ENCODE peak calls at places on chromosomes 7 and 10, in five cellular contexts. B, L, P, G and D are unnamed samples.

GRCh38 chr7:36227223-36227622 is 74.2 kb downstream of the EEPD1 start:
- DNase-seq in B (no peak), L (peak), P (no peak), G (no peak), D (no peak)

GRCh38 chr10:48612241-48612943 is 7.5 kb upstream of the ARHGAP22 start:
- DNase-seq in B (no peak), L (no peak), P (no peak), G (no peak), D (no peak)

GRCh38 chr10:22710139-22710745 is 4.1 kb downstream of the PIP4K2A start:
- DNase-seq in B (no peak), L (no peak), P (no peak), G (no peak), D (no peak)

GRCh38 chr7:140640060-140640611 is 477 bp downstream of the DENND2A start:
- DNase-seq in B (no peak), L (no peak), P (no peak), G (no peak), D (peak)

GRCh38 chr10:24618401-24618800 is 105.3 kb downstream of the ARHGAP21 start:
- DNase-seq in B (no peak), L (no peak), P (no peak), G (no peak), D (no peak)

GRCh38 chr7:3722396-3722846 is 421.4 kb downstream of the SDK1 start:
- DNase-seq in B (peak), L (no peak), P (no peak), G (peak), D (no peak)

GRCh38 chr10:111835562-111835961 is 348.0 kb downstream of the GPAM start:
- DNase-seq in B (no peak), L (no peak), P (peak), G (no peak), D (no peak)

GRCh38 chr7:48280100-48280499 is 108.8 kb downstream of the ABCA13 start:
- DNase-seq in B (no peak), L (no peak), P (peak), G (no peak), D (no peak)

GRCh38 chr7:49244543-49244942 is 320.2 kb downstream of the CDC14C start:
- DNase-seq in B (no peak), L (no peak), P (no peak), G (no peak), D (no peak)

GRCh38 chr7:143892527-143893300 is 9.3 kb downstream of the TCAF1 start:
- DNase-seq in B (peak), L (no peak), P (peak), G (no peak), D (no peak)

GRCh38 chr10:132236881-132237280 is 50.1 kb downstream of the DPYSL4 start:
- DNase-seq in B (no peak), L (no peak), P (no peak), G (no peak), D (no peak)

GRCh38 chr10:116287906-116288501 is 15.0 kb upstream of the GFRA1 start:
- DNase-seq in B (peak), L (no peak), P (peak), G (no peak), D (no peak)

GRCh38 chr7:149422914-149423285 is 38.0 kb downstream of the ZNF777 start:
- DNase-seq in B (no peak), L (no peak), P (no peak), G (peak), D (no peak)

GRCh38 chr10:34932235-34932634 is 117.1 kb upstream of the PARD3 start:
- DNase-seq in B (no peak), L (no peak), P (no peak), G (no peak), D (no peak)

GRCh38 chr7:79353720-79354468 is 99.6 kb downstream of the MAGI2 start:
- DNase-seq in B (no peak), L (no peak), P (no peak), G (no peak), D (no peak)

GRCh38 chr7:88759956-88760515 is 536 bp downstream of the ZNF804B start:
- DNase-seq in B (no peak), L (no peak), P (no peak), G (no peak), D (no peak)

GRCh38 chr7:88757371-88757770 is 2.1 kb upstream of the ZNF804B start:
- DNase-seq in B (no peak), L (no peak), P (no peak), G (no peak), D (no peak)

GRCh38 chr7:88761779-88762178 is 2.3 kb downstream of the ZNF804B start:
- DNase-seq in B (no peak), L (no peak), P (no peak), G (no peak), D (no peak)

GRCh38 chr7:88758355-88759215 is 915 bp upstream of the ZNF804B start:
- DNase-seq in B (no peak), L (no peak), P (no peak), G (no peak), D (no peak)

DNA sequence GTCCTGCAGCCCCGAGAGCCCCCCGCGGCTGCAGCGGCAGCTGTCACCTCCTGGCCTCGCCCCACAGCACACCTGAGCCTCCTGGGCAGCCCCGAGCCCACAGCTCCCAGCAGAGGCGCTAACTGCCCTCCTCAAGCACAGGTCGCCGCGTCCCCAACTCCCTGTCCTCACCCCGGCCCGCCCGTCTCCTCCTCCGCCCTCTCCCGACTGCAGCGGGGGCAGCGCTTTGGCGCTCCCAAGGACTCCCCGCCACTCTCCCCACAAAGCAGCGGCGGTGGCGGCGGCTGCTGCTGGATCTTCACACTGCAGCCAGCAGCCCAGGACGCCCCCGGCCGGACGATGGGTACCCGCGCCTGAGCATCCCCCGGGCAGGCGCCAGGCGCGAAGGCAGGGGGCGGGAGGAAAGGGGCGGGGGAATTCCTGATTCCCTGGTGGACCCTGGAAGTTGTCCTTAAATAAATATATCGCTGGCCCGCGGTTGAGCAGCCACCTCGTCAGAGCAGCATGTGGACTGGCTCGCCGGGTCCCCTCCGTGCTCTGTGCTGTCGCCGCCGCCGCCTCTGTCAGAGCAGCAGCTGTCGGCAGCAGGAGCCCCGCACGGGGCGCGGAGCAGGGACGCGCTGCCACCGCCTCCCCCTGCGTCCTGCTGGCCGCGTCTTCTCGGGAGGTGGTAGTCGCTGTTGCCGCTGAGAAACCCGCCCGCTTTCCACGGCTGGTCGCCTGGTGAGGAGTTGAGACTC is at the start of gene ZNF804B:
- DNase-seq in B (no peak), L (no peak), P (no peak), G (no peak), D (peak)
- TF ChIP-seq CTCF in B (no peak), L (no peak), P (no peak), G (no peak), D (peak)

GRCh38 chr10:29920408-29921070 is 138.8 kb downstream of the JCAD start:
- DNase-seq in B (no peak), L (no peak), P (no peak), G (no peak), D (no peak)
- TF ChIP-seq CTCF in B (no peak), L (no peak), P (no peak), G (no peak), D (no peak)

GRCh38 chr7:55343860-55344606 is 21.1 kb upstream of the LANCL2 start:
- DNase-seq in B (no peak), L (no peak), P (no peak), G (no peak), D (no peak)
- TF ChIP-seq CTCF in B (no peak), L (no peak), P (no peak), G (no peak), D (no peak)

GRCh38 chr10:129875993-129876727 is 87.9 kb downstream of the EBF3 start:
- DNase-seq in B (no peak), L (no peak), P (no peak), G (no peak), D (no peak)

GRCh38 chr10:129881641-129882040 is 82.4 kb downstream of the EBF3 start:
- DNase-seq in B (no peak), L (no peak), P (no peak), G (no peak), D (no peak)

GRCh38 chr10:129880191-129880590 is 83.9 kb downstream of the EBF3 start:
- DNase-seq in B (no peak), L (no peak), P (no peak), G (no peak), D (no peak)

GRCh38 chr10:129873351-129873750 is 90.7 kb downstream of the EBF3 start:
- DNase-seq in B (no peak), L (no peak), P (no peak), G (no peak), D (no peak)

DNA sequence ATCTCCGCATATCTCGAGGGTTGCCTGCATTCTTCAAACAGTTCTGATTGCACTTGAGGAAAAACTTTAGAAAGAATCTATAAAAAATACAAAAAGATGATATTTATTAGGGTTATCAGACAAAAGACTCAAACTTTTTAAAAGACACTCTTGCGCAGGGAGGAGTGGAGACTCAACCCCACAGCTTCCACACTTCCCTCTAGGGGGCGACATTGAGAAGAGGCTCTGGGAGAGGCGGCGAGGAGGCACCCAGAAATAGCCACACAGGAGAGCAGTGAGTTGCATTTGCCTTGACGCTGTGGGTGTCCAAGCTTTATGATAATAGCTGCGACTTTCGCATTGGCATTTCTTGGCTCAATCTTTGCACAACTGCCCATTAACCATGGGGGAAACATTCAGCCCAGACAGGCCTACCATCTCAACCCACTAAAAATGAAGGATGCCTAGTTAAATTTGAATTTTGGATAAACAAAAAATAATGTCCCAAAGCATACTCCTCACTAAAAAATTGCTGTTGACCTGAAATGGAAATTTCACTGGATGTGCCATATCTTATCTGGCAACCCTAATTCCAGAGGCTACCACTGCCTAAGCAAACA is 86.2 kb downstream of the EBF3 start:
- DNase-seq in B (no peak), L (no peak), P (peak), G (peak), D (no peak)
- TF ChIP-seq CTCF in B (peak), L (peak), P (no peak), G (peak), D (peak)

GRCh38 chr7:12519682-12520009 is 50.9 kb upstream of the SCIN start:
- DNase-seq in B (no peak), L (no peak), P (no peak), G (no peak), D (no peak)
- TF ChIP-seq CTCF in B (no peak), L (no peak), P (no peak), G (no peak), D (no peak)

DNA sequence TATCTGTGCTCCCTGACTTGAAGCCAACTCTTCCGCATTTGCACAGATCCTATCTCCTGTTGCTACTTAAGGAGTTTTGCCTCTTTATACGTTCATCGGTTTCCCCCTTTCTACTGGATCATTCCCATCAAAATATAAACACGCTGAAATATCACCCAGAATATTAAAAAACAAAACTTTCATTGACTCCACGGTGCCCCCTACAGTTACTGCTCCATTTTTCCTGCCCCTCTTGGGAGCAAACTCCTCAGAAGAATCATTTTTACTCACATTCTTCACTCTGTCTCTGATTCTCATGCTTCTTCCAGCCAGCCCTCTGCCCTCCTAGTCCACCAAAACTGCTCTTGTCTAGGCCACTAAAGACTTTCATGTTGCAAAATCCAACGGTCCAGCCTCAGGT is 66.4 kb downstream of the MYOF start:
- DNase-seq in B (no peak), L (no peak), P (no peak), G (no peak), D (no peak)
- TF ChIP-seq CTCF in B (no peak), L (peak), P (no peak), G (no peak), D (peak)

DNA sequence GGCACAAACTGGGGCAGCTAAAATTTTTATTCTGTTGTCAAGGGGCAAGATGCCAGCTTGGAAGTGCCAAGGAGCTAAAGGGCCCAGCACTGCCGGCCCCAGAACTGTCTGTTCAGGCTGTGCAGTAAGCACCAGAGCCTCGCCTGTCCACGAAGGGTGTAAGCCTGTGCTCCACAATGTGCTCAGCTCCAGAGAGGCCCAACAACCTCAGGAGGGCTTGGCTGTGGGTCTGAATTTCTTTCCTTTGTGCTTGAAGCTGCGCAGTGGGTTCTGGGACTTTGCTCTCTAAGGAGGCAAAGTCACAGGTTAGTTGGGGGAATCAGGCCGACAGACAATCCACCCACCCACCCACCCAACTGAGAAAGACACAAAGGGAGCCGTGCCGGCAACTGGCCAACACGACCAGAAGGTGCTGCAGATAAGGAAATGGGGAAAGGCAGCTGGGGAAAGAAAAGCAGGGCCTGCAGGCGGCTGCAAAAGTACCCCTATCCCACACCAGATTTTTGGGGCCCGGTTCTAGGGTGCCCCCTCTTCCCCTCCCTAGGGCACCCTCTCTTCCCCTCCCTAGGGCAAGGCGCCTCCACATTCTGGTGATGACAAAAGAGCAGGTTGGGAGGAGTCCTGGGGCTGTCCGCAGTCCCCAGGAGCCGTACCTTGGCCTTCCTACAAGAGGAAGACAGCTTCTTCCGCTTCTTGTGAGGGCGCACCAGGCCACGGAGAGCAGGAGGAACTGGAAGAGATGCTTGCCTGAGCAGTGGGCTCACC is 7.7 kb downstream of the DDX56 start:
- DNase-seq in B (no peak), L (no peak), P (no peak), G (no peak), D (no peak)
- TF ChIP-seq CTCF in B (no peak), L (no peak), P (no peak), G (no peak), D (no peak)

DNA sequence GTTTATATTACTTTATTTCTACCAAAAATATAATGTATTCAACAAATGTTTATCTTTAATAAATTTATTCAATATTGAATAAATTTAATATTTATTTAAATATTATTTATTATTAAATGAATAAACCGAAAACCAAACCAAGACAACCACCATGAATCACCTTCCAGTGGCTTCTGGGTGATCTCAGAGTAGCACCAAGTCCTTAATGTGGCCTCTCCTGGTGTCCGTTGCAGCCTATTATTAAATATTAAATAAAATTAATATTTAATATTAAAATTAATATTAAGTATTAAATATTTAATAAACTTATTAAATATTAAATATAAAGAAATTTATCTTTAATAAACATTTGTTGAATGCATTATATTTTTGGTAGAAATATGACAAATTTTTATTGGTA is 143.3 kb upstream of the PLPP4 start:
- DNase-seq in B (no peak), L (no peak), P (no peak), G (no peak), D (no peak)
- TF ChIP-seq CTCF in B (no peak), L (no peak), P (no peak), G (no peak), D (no peak)

DNA sequence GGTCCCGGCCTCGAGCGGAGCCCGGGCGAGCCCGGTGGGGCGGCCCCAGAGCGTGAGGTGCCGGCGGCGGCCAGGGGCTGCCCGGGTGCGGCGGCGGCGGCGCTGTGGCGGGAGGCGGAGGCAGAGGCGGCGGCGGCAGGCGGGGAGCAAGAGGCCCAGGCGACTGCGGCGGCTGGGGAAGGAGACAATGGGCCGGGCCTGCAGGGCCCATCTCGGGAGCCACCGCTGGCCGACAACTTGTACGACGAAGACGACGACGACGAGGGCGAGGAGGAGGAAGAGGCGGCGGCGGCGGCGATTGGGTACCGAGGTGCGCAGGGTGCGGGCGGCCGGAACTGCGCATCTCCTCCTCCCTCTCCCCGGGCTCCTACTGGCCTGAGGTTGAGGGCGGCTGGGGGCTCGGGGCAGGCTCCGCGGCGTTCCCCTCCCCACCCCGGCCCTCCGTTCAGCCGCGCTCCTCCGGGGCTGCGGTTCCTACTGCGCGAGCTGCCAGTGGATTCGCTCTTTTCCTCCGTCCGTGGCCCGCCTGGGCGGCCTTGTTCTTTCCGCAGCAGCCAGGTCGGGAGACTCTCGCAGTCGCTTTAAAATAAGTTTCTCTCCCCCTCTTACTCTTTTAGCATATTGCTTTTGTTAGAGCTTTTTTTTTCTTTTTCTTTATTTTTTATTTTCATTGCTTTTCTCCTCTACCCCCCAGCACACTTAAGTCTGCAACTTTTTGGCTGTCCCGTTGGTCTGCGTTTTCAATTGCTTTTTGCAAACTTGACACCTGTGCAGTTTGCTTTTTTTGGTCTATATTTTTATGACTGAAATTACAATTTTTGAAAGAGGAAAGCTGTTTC is 605 bp downstream of the SIRT1 start:
- DNase-seq in B (peak), L (peak), P (peak), G (peak), D (peak)
- TF ChIP-seq CTCF in B (no peak), L (no peak), P (no peak), G (no peak), D (peak)

DNA sequence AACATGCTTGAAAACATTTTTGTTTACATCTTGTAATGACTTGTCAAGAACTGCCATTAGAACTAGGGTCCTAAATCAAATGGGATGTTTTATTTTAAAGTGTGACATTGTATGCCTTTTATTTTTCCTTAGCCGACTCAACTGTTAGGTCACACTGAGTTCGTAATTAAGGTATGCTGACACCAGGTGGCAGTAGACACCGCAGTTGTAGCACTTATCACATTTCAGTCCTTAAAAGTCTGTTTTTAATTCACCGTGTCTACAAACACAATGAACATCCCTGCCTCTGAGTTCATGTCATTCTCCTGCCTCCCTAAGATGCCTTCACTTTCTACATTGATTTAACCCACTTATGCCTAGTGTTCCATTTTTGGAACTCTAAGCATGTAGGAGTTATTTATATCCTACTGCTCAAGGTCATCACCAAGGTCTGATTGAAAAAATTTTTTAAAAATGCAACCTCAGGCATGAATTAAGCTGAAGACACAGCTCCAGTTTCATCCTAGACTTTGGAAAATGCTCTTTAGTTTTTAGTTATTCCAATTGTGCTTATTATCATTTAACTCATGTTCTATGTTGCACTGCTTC is 186.1 kb downstream of the BMPER start:
- DNase-seq in B (peak), L (no peak), P (peak), G (no peak), D (no peak)
- TF ChIP-seq CTCF in B (peak), L (peak), P (peak), G (no peak), D (peak)